ENCODE peak calls at places on chromosomes 13 and 19, in six cellular contexts. Y is activated T-helper 1 cell treated with anti-CD3 and anti-CD28 coated beads, Interleukin-2, amount 50 U/mL, for 16 hours; F is stimulated activated CD4-positive, alpha-beta T cell treated with anti-CD3 and anti-CD28 coated beads, TNF-alpha, amount 100 ng/mL, for 24 hours; K is CD4-positive, alpha-beta memory T cell; L is ureter; H is germinal center. G is an unnamed sample.

GRCh38 chr13:48492123-48493075 is 40.5 kb downstream of the RCBTB2 start:
- DNase-seq in Y (peak; percentile 48), F (peak; percentile 26), K (peak; percentile 81), L (peak; percentile 72), H (peak; percentile 77), G (peak; percentile 98)

GRCh38 chr13:73198888-73199497 is 140.2 kb downstream of the KLF5 start:
- DNase-seq in Y (no peak), F (no peak), K (no peak), L (no peak), H (no peak), G (no peak)

GRCh38 chr19:1244693-1245451 is 3.3 kb downstream of the ATP5F1D start:
- DNase-seq in Y (no peak), F (no peak), K (no peak), L (peak; percentile 74), H (no peak), G (no peak)

GRCh38 chr19:4338441-4339350 is at the start of gene STAP2:
- DNase-seq in Y (no peak), F (no peak), K (no peak), L (peak; percentile 78), H (no peak), G (no peak)

GRCh38 chr19:17292301-17293074 is 10.7 kb downstream of the ABHD8 start:
- DNase-seq in Y (peak; percentile 51), F (peak; percentile 61), K (peak; percentile 80), L (peak; percentile 80), H (peak; percentile 96), G (peak; percentile 49)

GRCh38 chr19:54325631-54326030 is 12.7 kb upstream of the LILRA5 start:
- DNase-seq in Y (no peak), F (no peak), K (no peak), L (no peak), H (no peak), G (no peak)

GRCh38 chr19:31233288-31233687 is 115.9 kb downstream of the TSHZ3 start:
- DNase-seq in Y (no peak), F (no peak), K (no peak), L (no peak), H (no peak), G (no peak)

GRCh38 chr19:3798137-3798536 is 12.0 kb upstream of the MATK start:
- DNase-seq in Y (no peak), F (no peak), K (peak; percentile 58), L (no peak), H (no peak), G (no peak)

GRCh38 chr13:40974460-40975407 is 44.4 kb downstream of the ELF1 start:
- DNase-seq in Y (no peak), F (no peak), K (peak; percentile 60), L (no peak), H (peak; percentile 46), G (peak; percentile 94)

GRCh38 chr19:39181500-39182173 is 15.1 kb upstream of the NCCRP1 start:
- DNase-seq in Y (no peak), F (no peak), K (no peak), L (no peak), H (no peak), G (no peak)

GRCh38 chr19:7868671-7869452 is 5.3 kb downstream of the PRR36 start:
- DNase-seq in Y (peak; percentile 64), F (peak; percentile 57), K (peak; percentile 92), L (peak; percentile 66), H (peak; percentile 92), G (peak; percentile 53)

GRCh38 chr19:44587863-44588752 is 25.3 kb upstream of the IGSF23 start:
- DNase-seq in Y (no peak), F (no peak), K (no peak), L (no peak), H (no peak), G (peak; percentile 88)

G was measured in GF-D8.